ENCODE peak calls at places on chromosomes 13 and 19, in ten cellular contexts. Z, V, B, K, Q, F, U, P, Y and G are unnamed samples.

GRCh38 chr19:56350416-56351045 is 35.9 kb upstream of the ZSCAN5A start:
- DNase-seq in Z (peak; percentile 26), V (no peak), B (peak; percentile 23), K (no peak), Q (peak; percentile 41), F (peak; percentile 52), U (peak; percentile 24), P (no peak), Y (no peak), G (no peak)

GRCh38 chr13:50513528-50513863 is 330.0 kb downstream of the DLEU7 start:
- DNase-seq in Z (no peak), V (no peak), B (no peak), K (no peak), Q (no peak), F (no peak), U (no peak), P (no peak), Y (no peak), G (no peak)

GRCh38 chr19:42229263-42229854 is 9.2 kb downstream of the ZNF526 start:
- DNase-seq in Z (no peak), V (no peak), B (no peak), K (no peak), Q (no peak), F (no peak), U (no peak), P (no peak), Y (no peak), G (no peak)

GRCh38 chr19:7734220-7735203 is 2.6 kb upstream of the CLEC4G start:
- DNase-seq in Z (no peak), V (no peak), B (no peak), K (no peak), Q (no peak), F (no peak), U (no peak), P (no peak), Y (peak; percentile 30), G (no peak)

GRCh38 chr19:21439372-21439771 is 42.4 kb downstream of the ZNF493 start:
- DNase-seq in Z (no peak), V (no peak), B (no peak), K (no peak), Q (no peak), F (no peak), U (no peak), P (no peak), Y (no peak), G (no peak)

GRCh38 chr13:80339578-80339840 is 1.4 kb downstream of the SPRY2 start:
- DNase-seq in Z (no peak), V (no peak), B (peak; percentile 57), K (no peak), Q (no peak), F (no peak), U (no peak), P (no peak), Y (no peak), G (no peak)

GRCh38 chr19:50432658-50433057 is at the start of gene MYBPC2:
- DNase-seq in Z (no peak), V (no peak), B (no peak), K (no peak), Q (no peak), F (no peak), U (no peak), P (no peak), Y (no peak), G (no peak)

GRCh38 chr19:41411682-41412265 is 14.2 kb downstream of the BCKDHA start:
- DNase-seq in Z (peak; percentile 80), V (peak; percentile 87), B (no peak), K (peak; percentile 30), Q (no peak), F (no peak), U (no peak), P (peak; percentile 64), Y (no peak), G (no peak)

GRCh38 chr13:23842406-23842805 is 46.8 kb downstream of the MIPEP start:
- DNase-seq in Z (no peak), V (no peak), B (no peak), K (no peak), Q (no peak), F (no peak), U (no peak), P (no peak), Y (no peak), G (no peak)

GRCh38 chr19:1526979-1527649 is 3.2 kb downstream of the PLK5 start:
- DNase-seq in Z (no peak), V (no peak), B (no peak), K (no peak), Q (no peak), F (no peak), U (no peak), P (no peak), Y (no peak), G (no peak)

GRCh38 chr13:57314897-57315520 is 148.0 kb downstream of the PRR20E start:
- DNase-seq in Z (no peak), V (no peak), B (no peak), K (no peak), Q (no peak), F (no peak), U (no peak), P (no peak), Y (no peak), G (no peak)

GRCh38 chr19:40610396-40611064 is 9.4 kb downstream of the LTBP4 start:
- DNase-seq in Z (peak; percentile 69), V (peak; percentile 61), B (no peak), K (no peak), Q (no peak), F (no peak), U (no peak), P (peak; percentile 75), Y (peak; percentile 83), G (no peak)

GRCh38 chr13:26184791-26185250 is 37.3 kb downstream of the RNF6 start:
- DNase-seq in Z (peak; percentile 58), V (peak; percentile 63), B (peak; percentile 57), K (peak; percentile 55), Q (peak; percentile 74), F (peak; percentile 70), U (peak; percentile 62), P (peak; percentile 38), Y (peak; percentile 76), G (no peak)

GRCh38 chr19:16605552-16605951 is 22.5 kb downstream of the MED26 start:
- DNase-seq in Z (no peak), V (no peak), B (no peak), K (no peak), Q (no peak), F (no peak), U (no peak), P (no peak), Y (peak; percentile 78), G (no peak)

GRCh38 chr19:42122691-42123607 is 9.3 kb downstream of the POU2F2 start:
- DNase-seq in Z (no peak), V (no peak), B (no peak), K (no peak), Q (no peak), F (no peak), U (no peak), P (no peak), Y (no peak), G (no peak)

GRCh38 chr19:11008111-11008510 is 47.3 kb downstream of the SMARCA4 start:
- DNase-seq in Z (no peak), V (no peak), B (no peak), K (no peak), Q (no peak), F (no peak), U (no peak), P (no peak), Y (no peak), G (no peak)

GRCh38 chr19:57342582-57342981 is 8.5 kb upstream of the ZNF304 start:
- DNase-seq in Z (no peak), V (no peak), B (no peak), K (no peak), Q (no peak), F (no peak), U (no peak), P (no peak), Y (no peak), G (no peak)

GRCh38 chr19:2811735-2812413 is 7.8 kb upstream of the ZNF554 start:
- DNase-seq in Z (no peak), V (no peak), B (no peak), K (no peak), Q (no peak), F (peak; percentile 42), U (no peak), P (no peak), Y (no peak), G (no peak)
- H3K27ac ChIP-seq in Z (no peak overlapping the region), V (no peak overlapping the region), B (no peak overlapping the region), K (peak overlapping the region; percentile 85), Q (no peak overlapping the region), F (no peak overlapping the region), U (no peak overlapping the region), P (no peak overlapping the region), Y (no peak overlapping the region), G (no peak overlapping the region)

DNA sequence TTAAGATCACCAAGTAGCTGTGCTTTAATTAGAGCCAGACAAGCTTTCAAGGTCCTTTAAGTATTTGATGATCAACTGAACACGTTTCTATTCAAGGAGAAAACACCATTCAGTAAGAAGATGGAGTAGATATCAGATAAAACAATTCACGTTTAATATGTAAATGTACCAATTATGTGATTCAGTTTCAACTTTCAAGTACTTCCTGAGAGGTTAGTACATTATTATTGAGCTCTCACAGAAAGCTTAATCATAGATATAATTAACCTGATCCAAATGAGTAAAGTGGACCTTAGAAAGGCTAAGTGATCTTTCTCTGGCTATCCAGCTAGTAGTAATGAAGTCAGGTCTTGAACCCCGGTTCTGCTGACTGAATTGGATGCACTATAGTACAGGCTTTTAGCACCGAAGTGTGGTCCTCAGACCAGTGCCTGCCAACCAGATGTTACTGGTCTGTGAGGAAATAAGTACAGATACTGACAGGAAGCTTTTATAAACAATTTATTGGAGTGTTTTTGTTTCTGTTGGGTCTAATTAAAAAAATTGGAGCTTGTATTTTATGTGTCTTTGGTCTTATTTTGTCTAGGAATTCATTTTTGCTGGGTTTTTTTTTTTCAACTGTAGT is 10.2 kb downstream of the CLN5 start:
- DNase-seq in Z (no peak), V (no peak), B (no peak), K (no peak), Q (no peak), F (no peak), U (no peak), P (no peak), Y (no peak), G (no peak)
- TF ChIP-seq CTCF in Z (no peak), V (no peak), B (no peak), K (no peak), Q (no peak), F (no peak), U (no peak), P (no peak), Y (no peak), G (no peak)

GRCh38 chr13:76672422-76672821 is 213.8 kb downstream of the KCTD12 start:
- DNase-seq in Z (no peak), V (no peak), B (peak; percentile 71), K (no peak), Q (peak; percentile 30), F (no peak), U (no peak), P (no peak), Y (no peak), G (no peak)
- H3K27ac ChIP-seq in Z (no peak overlapping the region), V (no peak overlapping the region), B (no peak overlapping the region), K (no peak overlapping the region), Q (no peak overlapping the region), F (no peak overlapping the region), U (no peak overlapping the region), P (no peak overlapping the region), Y (no peak overlapping the region), G (no peak overlapping the region)

GRCh38 chr19:32357720-32358119 is 12.3 kb downstream of the ZNF507 start:
- DNase-seq in Z (no peak), V (no peak), B (no peak), K (no peak), Q (no peak), F (no peak), U (no peak), P (no peak), Y (no peak), G (no peak)
- TF ChIP-seq CTCF in Z (no peak), V (peak; percentile 25), B (no peak), K (peak; percentile 41), Q (peak; percentile 25), F (no peak), U (no peak), P (peak; percentile 43), Y (no peak), G (no peak)